ENCODE peak calls at places on chromosomes 12 and 14, in four cellular contexts. One of them, this sample, is unnamed.

GRCh38 chr14:100383727-100384158 is 60.6 kb downstream of the SLC25A47 start:
- DNase-seq in suprapubic skin: no peak
- DNase-seq in upper lobe of left lung: peak
- DNase-seq in transverse colon: peak
- DNase-seq in this sample: peak

GRCh38 chr14:44778562-44778961 is 183.2 kb downstream of the KLHL28 start:
- DNase-seq in transverse colon: no peak
- DNase-seq in suprapubic skin: no peak
- DNase-seq in upper lobe of left lung: no peak
- DNase-seq in this sample: no peak

GRCh38 chr12:51914034-51914923 is 7.0 kb downstream of the ACVRL1 start:
- DNase-seq in transverse colon: no peak
- DNase-seq in upper lobe of left lung: no peak
- DNase-seq in suprapubic skin: no peak
- DNase-seq in this sample: no peak

GRCh38 chr12:57569858-57570257 is 20.0 kb downstream of the KIF5A start:
- DNase-seq in transverse colon: no peak
- DNase-seq in upper lobe of left lung: no peak
- DNase-seq in suprapubic skin: peak
- DNase-seq in this sample: no peak

GRCh38 chr12:123533672-123534643 is at the start of gene RILPL1:
- DNase-seq in upper lobe of left lung: peak
- DNase-seq in suprapubic skin: peak
- DNase-seq in transverse colon: peak
- DNase-seq in this sample: peak

GRCh38 chr14:100604709-100605108 is 17.5 kb upstream of the BEGAIN start:
- DNase-seq in transverse colon: peak
- DNase-seq in suprapubic skin: no peak
- DNase-seq in upper lobe of left lung: no peak
- DNase-seq in this sample: no peak

GRCh38 chr12:66049538-66050282 is 80.8 kb downstream of the LLPH start:
- DNase-seq in upper lobe of left lung: no peak
- DNase-seq in transverse colon: no peak
- DNase-seq in suprapubic skin: no peak
- DNase-seq in this sample: no peak

GRCh38 chr12:49662998-49663843 is 39.9 kb downstream of the PRPF40B start:
- DNase-seq in upper lobe of left lung: peak
- DNase-seq in transverse colon: peak
- DNase-seq in suprapubic skin: no peak
- DNase-seq in this sample: peak

GRCh38 chr14:72781476-72782181 is 112.3 kb downstream of the DPF3 start:
- DNase-seq in transverse colon: no peak
- DNase-seq in upper lobe of left lung: no peak
- DNase-seq in suprapubic skin: peak
- DNase-seq in this sample: no peak

GRCh38 chr12:102769323-102769916 is 147.6 kb downstream of the PAH start:
- DNase-seq in suprapubic skin: peak
- DNase-seq in transverse colon: peak
- DNase-seq in upper lobe of left lung: peak
- DNase-seq in this sample: peak

GRCh38 chr14:50311337-50311973 is 574 bp downstream of the L2HGDH start:
- DNase-seq in upper lobe of left lung: no peak
- DNase-seq in suprapubic skin: no peak
- DNase-seq in transverse colon: no peak
- DNase-seq in this sample: no peak

GRCh38 chr12:47782372-47782770 is 9.3 kb downstream of the SLC48A1 start:
- DNase-seq in suprapubic skin: no peak
- DNase-seq in transverse colon: no peak
- DNase-seq in upper lobe of left lung: no peak
- DNase-seq in this sample: no peak

GRCh38 chr12:116415408-116416108 is 138.1 kb upstream of the MED13L start:
- DNase-seq in transverse colon: no peak
- DNase-seq in upper lobe of left lung: no peak
- DNase-seq in suprapubic skin: no peak
- DNase-seq in this sample: no peak

GRCh38 chr14:37985826-37986470 is 221.8 kb upstream of the SSTR1 start:
- DNase-seq in transverse colon: peak
- DNase-seq in upper lobe of left lung: peak
- DNase-seq in suprapubic skin: no peak
- DNase-seq in this sample: no peak

GRCh38 chr12:63977441-63977840 is 132.9 kb downstream of the SRGAP1 start:
- DNase-seq in upper lobe of left lung: no peak
- DNase-seq in suprapubic skin: no peak
- DNase-seq in transverse colon: no peak
- DNase-seq in this sample: no peak

GRCh38 chr14:103434868-103435442 is 49.7 kb downstream of the MARK3 start:
- DNase-seq in upper lobe of left lung: no peak
- DNase-seq in transverse colon: no peak
- DNase-seq in suprapubic skin: no peak
- DNase-seq in this sample: no peak

GRCh38 chr14:103030741-103031565 is 26.4 kb downstream of the CDC42BPB start:
- DNase-seq in transverse colon: no peak
- DNase-seq in upper lobe of left lung: no peak
- DNase-seq in suprapubic skin: no peak
- DNase-seq in this sample: no peak

GRCh38 chr14:98900721-98901272 is 371.2 kb downstream of the BCL11B start:
- DNase-seq in upper lobe of left lung: no peak
- DNase-seq in transverse colon: no peak
- DNase-seq in suprapubic skin: peak
- DNase-seq in this sample: no peak

GRCh38 chr12:116969615-116970575 is 59.1 kb downstream of the FBXW8 start:
- DNase-seq in transverse colon: no peak
- DNase-seq in upper lobe of left lung: no peak
- DNase-seq in suprapubic skin: no peak
- DNase-seq in this sample: no peak

GRCh38 chr14:54440454-54440853 is 720 bp downstream of the CNIH1 start:
- DNase-seq in upper lobe of left lung: no peak
- DNase-seq in suprapubic skin: no peak
- DNase-seq in transverse colon: no peak
- DNase-seq in this sample: no peak

GRCh38 chr14:34930591-34931069 is 52.2 kb upstream of the SRP54 start:
- DNase-seq in upper lobe of left lung: no peak
- DNase-seq in suprapubic skin: no peak
- DNase-seq in transverse colon: no peak
- DNase-seq in this sample: no peak

DNA sequence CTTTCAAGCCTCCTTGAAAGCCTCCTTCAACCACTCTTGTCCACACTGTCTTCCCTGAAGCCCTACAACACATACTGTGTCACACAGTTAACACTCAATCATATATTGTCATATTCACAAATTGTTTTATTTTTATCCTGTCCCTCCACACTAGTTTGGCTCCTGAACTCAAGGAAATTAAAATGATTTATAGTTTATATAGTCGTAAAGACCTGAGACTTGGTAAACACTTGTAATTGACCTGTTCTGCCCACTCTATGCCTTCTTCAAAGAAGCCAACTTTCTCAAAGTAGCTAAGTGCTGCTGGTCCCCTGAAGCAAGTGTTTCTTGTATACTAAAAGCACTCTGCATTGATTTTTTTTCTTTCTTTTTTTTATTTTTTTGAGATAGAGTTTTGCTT is 15.6 kb upstream of the NEK9 start:
- DNase-seq in upper lobe of left lung: no peak
- DNase-seq in transverse colon: no peak
- DNase-seq in suprapubic skin: no peak
- DNase-seq in this sample: no peak
- TF ChIP-seq POLR2AphosphoS5 in upper lobe of left lung: no peak
- TF ChIP-seq POLR2AphosphoS5 in transverse colon: no peak
- TF ChIP-seq POLR2AphosphoS5 in suprapubic skin: no peak
- TF ChIP-seq POLR2AphosphoS5 in this sample: no peak

DNA sequence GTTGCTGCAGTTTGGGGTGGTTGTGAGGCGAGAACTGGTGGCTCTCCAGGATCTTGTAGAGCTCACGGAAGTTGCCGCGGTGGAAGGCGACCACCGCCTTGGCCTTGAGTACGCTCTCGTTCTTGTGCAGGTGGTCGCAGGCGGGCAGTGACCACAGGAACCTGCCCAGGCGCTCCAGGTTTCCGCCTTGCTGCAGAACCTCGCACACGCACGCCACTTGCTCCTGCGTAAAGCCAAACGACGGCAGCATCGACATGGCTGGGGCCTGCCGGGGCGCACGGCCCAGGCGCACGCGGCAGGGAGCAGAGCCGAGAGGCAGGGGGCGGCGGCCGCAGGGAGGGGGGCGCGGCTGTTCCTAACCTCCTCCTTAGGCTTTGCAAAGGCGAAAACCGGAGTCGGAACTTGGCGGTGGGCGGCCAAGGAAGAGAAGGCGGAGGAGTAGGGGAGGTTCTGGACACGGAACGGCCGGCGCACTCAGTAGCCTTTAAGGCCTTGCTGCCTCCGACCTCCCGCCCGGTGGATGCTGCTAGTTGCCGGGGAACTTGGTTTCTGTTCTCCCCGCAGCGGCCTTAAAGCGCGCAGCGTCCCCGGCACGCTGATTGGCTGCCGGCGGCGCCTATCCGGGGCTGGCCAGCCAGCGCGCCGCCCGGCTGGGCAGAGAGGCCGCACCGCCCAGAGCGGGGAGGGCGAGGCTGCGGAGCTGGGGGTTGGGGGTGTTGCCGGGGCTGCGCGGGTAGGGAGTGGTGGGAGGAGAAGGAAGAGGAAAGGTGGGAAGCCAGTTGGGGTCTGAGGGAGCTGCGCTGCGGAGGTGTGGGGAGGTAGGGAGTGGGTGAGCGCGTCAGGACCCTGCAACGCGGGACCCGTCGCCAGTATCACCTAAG is at the start of gene SIX1:
- DNase-seq in upper lobe of left lung: peak
- DNase-seq in transverse colon: peak
- DNase-seq in suprapubic skin: no peak
- DNase-seq in this sample: peak
- TF ChIP-seq POLR2A in upper lobe of left lung: peak
- TF ChIP-seq POLR2A in transverse colon: no peak
- TF ChIP-seq POLR2A in suprapubic skin: no peak
- TF ChIP-seq POLR2A in this sample: no peak

DNA sequence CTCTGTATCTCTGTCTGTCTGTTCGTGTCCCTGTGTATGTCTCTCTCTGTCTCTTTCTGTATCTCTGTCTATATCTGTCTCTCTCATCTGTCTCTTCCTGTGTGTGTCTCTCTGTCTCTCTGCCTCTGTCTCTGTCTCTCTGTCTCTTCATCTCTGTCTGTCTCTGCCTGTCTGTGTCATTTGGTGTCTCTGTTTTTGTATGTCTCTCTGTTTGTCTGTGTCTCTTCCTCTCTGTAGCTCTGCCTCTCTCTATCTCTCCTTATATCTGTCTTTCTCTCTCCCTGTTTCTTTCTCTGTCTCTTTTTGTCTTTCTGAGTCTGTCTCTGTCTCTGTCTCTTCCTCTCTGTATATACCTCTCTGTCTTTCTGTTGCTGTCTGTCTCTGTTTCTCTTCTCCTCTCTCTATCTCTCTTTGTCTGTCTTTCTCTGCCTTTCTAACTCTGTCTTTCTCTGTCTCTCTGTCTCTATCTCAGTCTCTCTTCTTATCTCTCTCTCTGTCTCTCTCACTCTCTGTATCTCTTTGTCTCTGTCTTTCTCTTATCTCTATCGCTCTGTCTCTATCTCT is 50.2 kb downstream of the TMEM121 start:
- DNase-seq in upper lobe of left lung: no peak
- DNase-seq in transverse colon: no peak
- DNase-seq in suprapubic skin: no peak
- DNase-seq in this sample: no peak
- TF ChIP-seq POLR2AphosphoS5 in upper lobe of left lung: no peak
- TF ChIP-seq POLR2AphosphoS5 in transverse colon: no peak
- TF ChIP-seq POLR2AphosphoS5 in suprapubic skin: no peak
- TF ChIP-seq POLR2AphosphoS5 in this sample: no peak

GRCh38 chr12:1917172-1918070 is 1.0 kb downstream of the CACNA2D4 start:
- DNase-seq in suprapubic skin: peak
- DNase-seq in transverse colon: no peak
- DNase-seq in upper lobe of left lung: peak
- DNase-seq in this sample: no peak

GRCh38 chr12:1918875-1919236 is 404 bp upstream of the CACNA2D4 start:
- DNase-seq in transverse colon: no peak
- DNase-seq in suprapubic skin: peak
- DNase-seq in upper lobe of left lung: no peak
- DNase-seq in this sample: no peak

GRCh38 chr12:1919763-1920162 is 1.3 kb upstream of the CACNA2D4 start:
- DNase-seq in upper lobe of left lung: no peak
- DNase-seq in transverse colon: no peak
- DNase-seq in suprapubic skin: no peak
- DNase-seq in this sample: no peak

GRCh38 chr12:1919284-1919683 is 832 bp upstream of the CACNA2D4 start:
- DNase-seq in upper lobe of left lung: no peak
- DNase-seq in transverse colon: no peak
- DNase-seq in suprapubic skin: no peak
- DNase-seq in this sample: no peak

GRCh38 chr12:1918081-1918874 is at the start of gene CACNA2D4:
- DNase-seq in transverse colon: no peak
- DNase-seq in suprapubic skin: peak
- DNase-seq in upper lobe of left lung: no peak
- DNase-seq in this sample: no peak
- TF ChIP-seq POLR2A in transverse colon: no peak
- TF ChIP-seq POLR2A in suprapubic skin: no peak
- TF ChIP-seq POLR2A in upper lobe of left lung: no peak
- TF ChIP-seq POLR2A in this sample: no peak

DNA sequence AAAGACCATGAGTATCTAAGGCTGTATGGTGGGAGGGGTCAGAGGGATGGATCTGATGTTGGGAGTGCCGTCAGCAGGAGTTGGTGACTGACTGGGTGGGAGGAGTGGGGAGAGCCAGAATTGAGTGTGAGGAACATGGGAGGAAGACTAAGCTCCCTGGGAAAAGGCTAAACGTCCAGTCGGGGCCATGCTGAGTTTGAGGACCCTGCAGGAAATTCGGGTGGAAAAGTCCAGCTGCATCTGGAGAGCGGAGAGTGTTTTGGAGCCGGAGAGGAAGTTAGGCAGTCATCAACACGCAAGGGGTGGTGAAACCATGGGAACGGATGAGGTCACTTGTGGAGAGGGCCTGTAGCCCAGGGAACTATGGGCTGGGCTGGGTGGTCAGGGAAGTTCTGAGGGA is 60.9 kb downstream of the ELK3 start:
- DNase-seq in transverse colon: peak
- DNase-seq in upper lobe of left lung: peak
- DNase-seq in suprapubic skin: no peak
- DNase-seq in this sample: no peak
- TF ChIP-seq POLR2AphosphoS5 in transverse colon: no peak
- TF ChIP-seq POLR2AphosphoS5 in upper lobe of left lung: no peak
- TF ChIP-seq POLR2AphosphoS5 in suprapubic skin: no peak
- TF ChIP-seq POLR2AphosphoS5 in this sample: peak

DNA sequence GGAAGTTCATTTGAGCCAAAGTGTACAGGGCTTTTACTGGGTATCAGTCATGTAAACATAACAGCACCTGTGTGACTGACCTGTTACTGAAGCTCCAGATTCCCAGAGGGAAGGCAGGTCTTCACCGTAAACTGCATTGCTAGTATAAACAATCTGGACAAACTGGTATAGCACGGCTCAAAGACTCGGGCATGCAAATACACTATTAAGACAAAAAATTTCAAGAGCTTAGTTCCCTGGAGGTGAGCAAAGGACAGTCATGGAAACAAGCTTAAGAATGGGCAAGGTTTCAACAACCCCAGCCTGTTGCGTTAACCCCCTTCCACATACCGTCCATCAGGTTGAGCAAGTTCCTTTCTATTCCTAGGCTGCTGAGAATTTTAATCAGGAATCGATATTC is 9.4 kb downstream of the PARP11 start:
- DNase-seq in upper lobe of left lung: no peak
- DNase-seq in transverse colon: no peak
- DNase-seq in suprapubic skin: no peak
- DNase-seq in this sample: no peak
- TF ChIP-seq POLR2A in upper lobe of left lung: no peak
- TF ChIP-seq POLR2A in transverse colon: no peak
- TF ChIP-seq POLR2A in suprapubic skin: no peak
- TF ChIP-seq POLR2A in this sample: no peak

GRCh38 chr12:56333679-56334489 is at the start of gene PAN2:
- DNase-seq in transverse colon: peak
- DNase-seq in upper lobe of left lung: peak
- DNase-seq in suprapubic skin: peak
- DNase-seq in this sample: peak
- TF ChIP-seq POLR2AphosphoS5 in transverse colon: peak
- TF ChIP-seq POLR2AphosphoS5 in upper lobe of left lung: peak
- TF ChIP-seq POLR2AphosphoS5 in suprapubic skin: peak
- TF ChIP-seq POLR2AphosphoS5 in this sample: peak